ENCODE peak calls at places on chromosomes 13 and 19, in eight cellular contexts. One of them, this sample, is unnamed.

GRCh38 chr19:39157275-39157996 is 31.9 kb downstream of the PAK4 start:
- DNase-seq in IMR-90: peak; percentile 28
- DNase-seq in aorta: no peak
- DNase-seq in CD8-positive, alpha-beta memory T cell: no peak
- DNase-seq in tibial nerve: no peak
- DNase-seq in breast epithelium: no peak
- DNase-seq in thoracic aorta: no peak
- DNase-seq in H1: no peak
- DNase-seq in this sample: no peak

GRCh38 chr13:27455331-27455855 is 5.0 kb upstream of the MTIF3 start:
- DNase-seq in IMR-90: no peak
- DNase-seq in aorta: no peak
- DNase-seq in CD8-positive, alpha-beta memory T cell: no peak
- DNase-seq in tibial nerve: no peak
- DNase-seq in breast epithelium: no peak
- DNase-seq in thoracic aorta: no peak
- DNase-seq in H1: no peak
- DNase-seq in this sample: peak; percentile 40

GRCh38 chr13:96089749-96090239 is at the start of gene HS6ST3:
- DNase-seq in IMR-90: no peak
- DNase-seq in aorta: peak; percentile 42
- DNase-seq in CD8-positive, alpha-beta memory T cell: no peak
- DNase-seq in tibial nerve: no peak
- DNase-seq in breast epithelium: no peak
- DNase-seq in thoracic aorta: no peak
- DNase-seq in H1: no peak
- DNase-seq in this sample: peak; percentile 61

GRCh38 chr13:108120332-108120731 is 95.0 kb downstream of the LIG4 start:
- DNase-seq in IMR-90: no peak
- DNase-seq in aorta: no peak
- DNase-seq in CD8-positive, alpha-beta memory T cell: no peak
- DNase-seq in tibial nerve: no peak
- DNase-seq in breast epithelium: no peak
- DNase-seq in thoracic aorta: no peak
- DNase-seq in H1: no peak
- DNase-seq in this sample: no peak

GRCh38 chr13:46949211-46949610 is 52.4 kb upstream of the HTR2A start:
- DNase-seq in IMR-90: no peak
- DNase-seq in aorta: no peak
- DNase-seq in CD8-positive, alpha-beta memory T cell: no peak
- DNase-seq in tibial nerve: no peak
- DNase-seq in breast epithelium: no peak
- DNase-seq in thoracic aorta: no peak
- DNase-seq in H1: no peak
- DNase-seq in this sample: no peak

GRCh38 chr13:102863590-102863989 is 17.8 kb downstream of the ERCC5 start:
- DNase-seq in IMR-90: no peak
- DNase-seq in aorta: no peak
- DNase-seq in CD8-positive, alpha-beta memory T cell: no peak
- DNase-seq in tibial nerve: no peak
- DNase-seq in breast epithelium: no peak
- DNase-seq in thoracic aorta: no peak
- DNase-seq in H1: no peak
- DNase-seq in this sample: no peak

GRCh38 chr13:29937836-29938235 is 87.4 kb upstream of the UBL3 start:
- DNase-seq in IMR-90: no peak
- DNase-seq in aorta: no peak
- DNase-seq in CD8-positive, alpha-beta memory T cell: no peak
- DNase-seq in tibial nerve: no peak
- DNase-seq in breast epithelium: no peak
- DNase-seq in thoracic aorta: no peak
- DNase-seq in H1: no peak
- DNase-seq in this sample: no peak

GRCh38 chr13:53408847-53409568 is 380.4 kb downstream of the OLFM4 start:
- DNase-seq in IMR-90: no peak
- DNase-seq in aorta: no peak
- DNase-seq in CD8-positive, alpha-beta memory T cell: no peak
- DNase-seq in tibial nerve: no peak
- DNase-seq in breast epithelium: no peak
- DNase-seq in thoracic aorta: no peak
- DNase-seq in H1: no peak
- DNase-seq in this sample: no peak

GRCh38 chr19:35946203-35946602 is 10.0 kb downstream of the LRFN3 start:
- DNase-seq in IMR-90: no peak
- DNase-seq in aorta: no peak
- DNase-seq in CD8-positive, alpha-beta memory T cell: no peak
- DNase-seq in tibial nerve: no peak
- DNase-seq in breast epithelium: no peak
- DNase-seq in thoracic aorta: no peak
- DNase-seq in H1: no peak
- DNase-seq in this sample: no peak

GRCh38 chr19:55231391-55232283 is 3.1 kb upstream of the TMEM86B start:
- DNase-seq in IMR-90: no peak
- DNase-seq in aorta: peak; percentile 30
- DNase-seq in CD8-positive, alpha-beta memory T cell: no peak
- DNase-seq in tibial nerve: no peak
- DNase-seq in breast epithelium: no peak
- DNase-seq in thoracic aorta: no peak
- DNase-seq in H1: no peak
- DNase-seq in this sample: no peak
- H3K36me3 ChIP-seq in IMR-90: peaks cover 62% of the 10 kb centered on the region
- H3K36me3 ChIP-seq in aorta: peaks cover 4% of the 10 kb centered on the region
- H3K36me3 ChIP-seq in CD8-positive, alpha-beta memory T cell: peaks cover 55% of the 10 kb centered on the region
- H3K36me3 ChIP-seq in tibial nerve: peaks cover 98% of the 10 kb centered on the region
- H3K36me3 ChIP-seq in breast epithelium: peaks cover 22% of the 10 kb centered on the region
- H3K36me3 ChIP-seq in thoracic aorta: peaks cover 40% of the 10 kb centered on the region
- H3K36me3 ChIP-seq in H1: peaks cover 22% of the 10 kb centered on the region
- H3K36me3 ChIP-seq in this sample: peaks cover 13% of the 10 kb centered on the region

DNA sequence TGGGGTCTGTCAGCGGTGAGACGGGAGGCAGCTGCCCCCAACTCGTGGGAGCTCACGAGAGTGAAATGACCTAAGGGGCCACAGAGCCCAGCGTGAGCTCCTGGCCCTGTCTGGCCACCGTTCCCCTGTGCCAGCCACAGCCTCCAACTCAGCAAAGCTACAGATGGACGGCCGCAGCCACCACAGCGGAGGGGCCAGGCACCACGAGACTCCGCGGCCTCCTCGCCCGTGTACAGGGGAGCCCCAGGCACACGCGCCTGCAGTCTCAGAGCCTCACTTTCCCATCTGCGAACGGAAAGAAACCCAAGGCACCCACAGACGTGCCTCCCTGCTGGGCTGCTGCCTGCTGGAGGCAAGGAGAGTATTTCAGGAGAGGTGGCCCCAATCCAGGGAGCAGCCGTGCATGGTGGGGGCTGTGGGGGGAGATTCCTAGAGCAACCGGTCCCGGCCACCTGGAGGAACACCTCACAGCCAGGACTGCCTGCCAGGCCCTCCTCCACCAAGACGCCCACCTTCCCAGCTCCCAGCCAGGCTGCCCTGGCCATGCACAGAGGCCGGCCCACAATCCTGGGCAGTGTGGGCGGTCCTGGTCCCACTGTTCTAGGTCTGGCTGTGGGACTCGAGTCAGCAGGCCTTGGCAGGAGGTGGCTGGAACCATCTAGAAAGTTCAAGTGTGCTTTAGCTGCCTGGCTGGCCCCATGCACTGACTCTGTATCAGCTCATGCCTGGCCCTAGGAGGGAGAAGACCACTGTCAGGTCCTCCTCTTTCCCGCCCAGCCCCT is 1.9 kb downstream of the MKNK2 start:
- DNase-seq in IMR-90: no peak
- DNase-seq in aorta: peak; percentile 75
- DNase-seq in CD8-positive, alpha-beta memory T cell: no peak
- DNase-seq in tibial nerve: no peak
- DNase-seq in breast epithelium: peak; percentile 68
- DNase-seq in thoracic aorta: no peak
- DNase-seq in H1: no peak
- DNase-seq in this sample: peak; percentile 12
- H3K27ac ChIP-seq in IMR-90: no peak overlapping the region
- H3K27ac ChIP-seq in aorta: peak overlapping the region; percentile 72
- H3K27ac ChIP-seq in CD8-positive, alpha-beta memory T cell: peak overlapping the region; percentile 88
- H3K27ac ChIP-seq in tibial nerve: peak overlapping the region; percentile 99
- H3K27ac ChIP-seq in breast epithelium: peak overlapping the region; percentile 98
- H3K27ac ChIP-seq in thoracic aorta: peak overlapping the region; percentile 93
- H3K27ac ChIP-seq in H1: peak overlapping the region; percentile 11
- H3K27ac ChIP-seq in this sample: peak overlapping the region; percentile 51

GRCh38 chr19:40235238-40236025 is 8.9 kb upstream of the CCNP start:
- DNase-seq in IMR-90: no peak
- DNase-seq in aorta: no peak
- DNase-seq in CD8-positive, alpha-beta memory T cell: no peak
- DNase-seq in tibial nerve: no peak
- DNase-seq in breast epithelium: no peak
- DNase-seq in thoracic aorta: no peak
- DNase-seq in H1: no peak
- DNase-seq in this sample: no peak
- H3K36me3 ChIP-seq in IMR-90: peaks cover 57% of the 10 kb centered on the region
- H3K36me3 ChIP-seq in aorta: peaks cover 2% of the 10 kb centered on the region
- H3K36me3 ChIP-seq in CD8-positive, alpha-beta memory T cell: peaks cover 24% of the 10 kb centered on the region
- H3K36me3 ChIP-seq in tibial nerve: peaks cover 82% of the 10 kb centered on the region
- H3K36me3 ChIP-seq in breast epithelium: no peaks in the 10 kb centered on the region
- H3K36me3 ChIP-seq in thoracic aorta: peaks cover 53% of the 10 kb centered on the region
- H3K36me3 ChIP-seq in H1: peaks cover 4% of the 10 kb centered on the region
- H3K36me3 ChIP-seq in this sample: no peaks in the 10 kb centered on the region

GRCh38 chr13:73341748-73342147 is 282.9 kb downstream of the KLF5 start:
- DNase-seq in IMR-90: peak; percentile 44
- DNase-seq in aorta: no peak
- DNase-seq in CD8-positive, alpha-beta memory T cell: no peak
- DNase-seq in tibial nerve: no peak
- DNase-seq in breast epithelium: no peak
- DNase-seq in thoracic aorta: no peak
- DNase-seq in H1: no peak
- DNase-seq in this sample: no peak
- H3K27ac ChIP-seq in IMR-90: no peak overlapping the region
- H3K27ac ChIP-seq in aorta: no peak overlapping the region
- H3K27ac ChIP-seq in CD8-positive, alpha-beta memory T cell: no peak overlapping the region
- H3K27ac ChIP-seq in tibial nerve: no peak overlapping the region
- H3K27ac ChIP-seq in breast epithelium: no peak overlapping the region
- H3K27ac ChIP-seq in thoracic aorta: no peak overlapping the region
- H3K27ac ChIP-seq in H1: no peak overlapping the region
- H3K27ac ChIP-seq in this sample: no peak overlapping the region

DNA sequence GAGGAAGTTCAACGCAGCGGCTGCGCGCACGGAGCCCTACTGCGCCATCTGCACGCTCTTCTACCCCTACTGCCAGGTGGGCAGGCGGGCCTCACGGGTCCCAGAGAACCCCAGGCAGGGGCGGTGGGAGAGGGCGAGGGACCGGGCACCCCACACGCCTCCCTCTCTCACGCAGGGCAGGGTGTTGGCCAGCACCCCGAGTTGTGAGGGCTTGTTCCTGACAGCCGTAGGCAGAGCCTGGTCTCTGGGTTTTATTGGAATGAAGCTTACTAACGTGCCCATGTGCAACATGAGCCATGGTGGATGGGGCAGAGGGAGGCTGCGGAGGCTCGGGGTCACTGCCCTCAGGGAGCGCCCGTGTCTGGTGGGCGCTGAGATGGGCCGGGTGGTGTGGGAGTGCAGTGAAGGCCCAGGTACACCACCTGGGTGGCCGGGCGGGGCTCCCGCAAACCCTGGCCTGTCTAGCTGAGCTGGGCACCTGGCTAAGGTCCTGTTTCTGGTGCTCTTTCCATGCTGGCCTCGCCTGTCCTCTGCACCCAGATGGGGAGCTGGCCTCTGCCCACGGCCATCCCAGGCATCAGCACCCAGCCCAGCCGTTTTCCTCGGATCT is 165.2 kb downstream of the KDM4B start:
- DNase-seq in IMR-90: no peak
- DNase-seq in aorta: no peak
- DNase-seq in CD8-positive, alpha-beta memory T cell: no peak
- DNase-seq in tibial nerve: no peak
- DNase-seq in breast epithelium: no peak
- DNase-seq in thoracic aorta: no peak
- DNase-seq in H1: no peak
- DNase-seq in this sample: no peak
- H3K36me3 ChIP-seq in IMR-90: peaks cover 59% of the 10 kb centered on the region
- H3K36me3 ChIP-seq in aorta: peaks cover 2% of the 10 kb centered on the region
- H3K36me3 ChIP-seq in CD8-positive, alpha-beta memory T cell: no peaks in the 10 kb centered on the region
- H3K36me3 ChIP-seq in tibial nerve: peaks cover 94% of the 10 kb centered on the region
- H3K36me3 ChIP-seq in breast epithelium: peaks cover 11% of the 10 kb centered on the region
- H3K36me3 ChIP-seq in thoracic aorta: peaks cover 43% of the 10 kb centered on the region
- H3K36me3 ChIP-seq in H1: peaks cover 14% of the 10 kb centered on the region
- H3K36me3 ChIP-seq in this sample: no peaks in the 10 kb centered on the region

DNA sequence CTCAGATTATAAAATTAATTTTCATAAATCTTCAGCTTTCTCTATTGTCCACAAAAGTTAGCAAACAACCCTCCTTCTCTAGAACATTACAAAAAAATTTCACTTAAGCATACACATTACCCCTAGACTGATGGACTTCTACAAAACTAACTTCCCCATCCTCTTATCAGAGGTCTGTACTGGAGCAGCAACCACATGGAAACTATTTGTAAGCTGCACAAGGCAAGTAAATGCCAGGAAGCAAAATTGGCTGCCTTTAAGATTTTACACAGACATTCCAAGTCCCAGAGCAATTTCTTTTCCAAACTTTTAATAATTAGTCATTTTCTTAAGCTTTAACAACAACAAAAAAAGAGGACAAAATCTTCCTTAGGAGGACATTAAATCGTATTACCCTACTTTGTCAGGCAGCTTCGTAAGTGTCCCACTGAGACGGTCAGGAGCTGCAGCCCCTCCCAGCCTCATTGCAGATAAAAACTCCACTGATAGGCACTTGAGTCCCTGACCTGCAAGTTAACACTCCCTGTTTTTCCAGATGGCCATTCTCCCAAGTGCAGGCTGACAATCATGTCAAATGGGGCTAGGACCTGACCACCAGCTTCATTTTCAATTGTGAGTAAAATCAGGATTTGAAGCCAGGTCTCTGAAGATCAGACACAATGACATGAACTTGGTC is 680.1 kb downstream of the DIAPH3 start:
- DNase-seq in IMR-90: peak; percentile 17
- DNase-seq in aorta: no peak
- DNase-seq in CD8-positive, alpha-beta memory T cell: no peak
- DNase-seq in tibial nerve: no peak
- DNase-seq in breast epithelium: no peak
- DNase-seq in thoracic aorta: no peak
- DNase-seq in H1: no peak
- DNase-seq in this sample: no peak
- H3K27ac ChIP-seq in IMR-90: no peak overlapping the region
- H3K27ac ChIP-seq in aorta: no peak overlapping the region
- H3K27ac ChIP-seq in CD8-positive, alpha-beta memory T cell: no peak overlapping the region
- H3K27ac ChIP-seq in tibial nerve: no peak overlapping the region
- H3K27ac ChIP-seq in breast epithelium: no peak overlapping the region
- H3K27ac ChIP-seq in thoracic aorta: no peak overlapping the region
- H3K27ac ChIP-seq in H1: no peak overlapping the region
- H3K27ac ChIP-seq in this sample: no peak overlapping the region

DNA sequence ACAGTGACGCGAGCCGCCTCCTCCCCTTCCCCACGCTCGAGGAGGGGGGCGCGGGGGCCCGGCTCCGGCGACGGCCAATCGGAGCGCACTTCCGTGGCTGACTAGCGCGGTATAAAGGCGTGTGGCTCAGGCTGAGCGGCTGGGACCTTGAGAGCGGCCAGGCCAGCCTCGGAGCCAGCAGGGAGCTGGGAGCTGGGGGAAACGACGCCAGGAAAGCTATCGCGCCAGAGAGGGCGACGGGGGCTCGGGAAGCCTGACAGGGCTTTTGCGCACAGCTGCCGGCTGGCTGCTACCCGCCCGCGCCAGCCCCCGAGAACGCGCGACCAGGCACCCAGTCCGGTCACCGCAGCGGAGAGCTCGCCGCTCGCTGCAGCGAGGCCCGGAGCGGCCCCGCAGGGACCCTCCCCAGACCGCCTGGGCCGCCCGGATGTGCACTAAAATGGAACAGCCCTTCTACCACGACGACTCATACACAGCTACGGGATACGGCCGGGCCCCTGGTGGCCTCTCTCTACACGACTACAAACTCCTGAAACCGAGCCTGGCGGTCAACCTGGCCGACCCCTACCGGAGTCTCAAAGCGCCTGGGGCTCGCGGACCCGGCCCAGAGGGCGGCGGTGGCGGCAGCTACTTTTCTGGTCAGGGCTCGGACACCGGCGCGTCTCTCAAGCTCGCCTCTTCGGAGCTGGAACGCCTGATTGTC is at the start of gene JUNB:
- DNase-seq in IMR-90: peak; percentile 96
- DNase-seq in aorta: peak; percentile 99
- DNase-seq in CD8-positive, alpha-beta memory T cell: peak; percentile 94
- DNase-seq in tibial nerve: peak; percentile 97
- DNase-seq in breast epithelium: peak; percentile 98
- DNase-seq in thoracic aorta: peak; percentile 88
- DNase-seq in H1: peak; percentile 88
- DNase-seq in this sample: peak; percentile 93
- H3K36me3 ChIP-seq in IMR-90: no peaks in the 10 kb centered on the region
- H3K36me3 ChIP-seq in aorta: no peaks in the 10 kb centered on the region
- H3K36me3 ChIP-seq in CD8-positive, alpha-beta memory T cell: peaks cover 4% of the 10 kb centered on the region
- H3K36me3 ChIP-seq in tibial nerve: no peaks in the 10 kb centered on the region
- H3K36me3 ChIP-seq in breast epithelium: no peaks in the 10 kb centered on the region
- H3K36me3 ChIP-seq in thoracic aorta: no peaks in the 10 kb centered on the region
- H3K36me3 ChIP-seq in H1: no peaks in the 10 kb centered on the region
- H3K36me3 ChIP-seq in this sample: no peaks in the 10 kb centered on the region